ENCODE peak calls at places on chromosomes 6 and 20, in six cellular contexts. I is suprapubic skin, E is left ventricle myocardium inferior, U is Ammon's horn, Q is pancreas, N is heart right ventricle. B is an unnamed sample.

GRCh38 chr20:12394786-12395185 is 477.1 kb downstream of the BTBD3 start:
- DNase-seq in Q (no peak), E (no peak), N (no peak), I (no peak), U (no peak), B (peak)

GRCh38 chr20:4795394-4795793 is 73.7 kb downstream of the PRND start:
- DNase-seq in U (no peak), N (no peak), Q (no peak), I (no peak), E (no peak), B (peak)

GRCh38 chr6:50657513-50657912 is 55.8 kb upstream of the TFAP2D start:
- DNase-seq in N (no peak), E (no peak), U (no peak), I (no peak), Q (no peak), B (no peak)

GRCh38 chr6:113184291-113184690 is 672.9 kb upstream of the MARCKS start:
- DNase-seq in I (no peak), N (no peak), Q (no peak), U (no peak), E (no peak), B (peak)

GRCh38 chr20:37856932-37857660 is 45.8 kb upstream of the VSTM2L start:
- DNase-seq in Q (no peak), U (no peak), E (no peak), I (no peak), N (no peak), B (no peak)

GRCh38 chr20:10249048-10249770 is 30.6 kb downstream of the SNAP25 start:
- DNase-seq in E (no peak), U (no peak), N (no peak), I (no peak), Q (no peak), B (no peak)

GRCh38 chr6:88763160-88763559 is 200.3 kb downstream of the RNGTT start:
- DNase-seq in Q (no peak), N (no peak), E (no peak), I (no peak), U (no peak), B (peak)

GRCh38 chr6:38091626-38092025 is 272.1 kb downstream of the ZFAND3 start:
- DNase-seq in N (no peak), I (no peak), Q (no peak), E (no peak), U (peak), B (no peak)

GRCh38 chr20:34316191-34316814 is 13.1 kb upstream of the AHCY start:
- DNase-seq in U (no peak), I (no peak), Q (no peak), N (no peak), E (no peak), B (peak)

GRCh38 chr6:139060332-139060731 is 31.8 kb downstream of the ABRACL start:
- DNase-seq in E (no peak), U (no peak), I (no peak), Q (no peak), N (no peak), B (no peak)

GRCh38 chr6:129709451-129709908 is 497 bp downstream of the ARHGAP18 start:
- DNase-seq in E (no peak), U (peak), I (peak), Q (no peak), N (peak), B (no peak)

GRCh38 chr20:2022163-2022562 is 28.3 kb upstream of the PDYN start:
- DNase-seq in E (no peak), Q (no peak), U (no peak), I (no peak), N (no peak), B (no peak)

GRCh38 chr6:42984924-42985475 is 630 bp downstream of the PPP2R5D start:
- DNase-seq in U (no peak), E (no peak), N (no peak), I (no peak), Q (no peak), B (no peak)

GRCh38 chr6:6655805-6656251 is 67.3 kb downstream of the LY86 start:
- DNase-seq in U (no peak), I (no peak), N (no peak), Q (no peak), E (no peak), B (no peak)

GRCh38 chr6:53862517-53863457 is 68.0 kb downstream of the LRRC1 start:
- DNase-seq in U (peak), Q (no peak), I (no peak), E (no peak), N (no peak), B (no peak)

GRCh38 chr20:47817573-47817972 is 32.3 kb upstream of the SULF2 start:
- DNase-seq in E (no peak), U (no peak), Q (no peak), N (no peak), I (no peak), B (no peak)

GRCh38 chr6:121305957-121306607 is 28.2 kb downstream of the TBC1D32 start:
- DNase-seq in Q (no peak), I (no peak), U (no peak), E (no peak), N (no peak), B (peak)

B was measured in trophoblast cell.